ENCODE peak calls at places on chromosomes 1 and 21, in four cellular contexts. V is stimulated activated naive CD8-positive, alpha-beta T cell treated with anti-CD3 and anti-CD28 coated beads, Interleukin-15, amount 100 ng/mL, for 72 hours; E is mesendoderm; O is body of pancreas. X is an unnamed sample.

GRCh38 chr21:46028547-46029200 is 47.1 kb downstream of the COL6A1 start:
- DNase-seq in V (no peak), E (no peak), O (no peak), X (no peak)

GRCh38 chr21:20253261-20253660 is 744.9 kb upstream of the NCAM2 start:
- DNase-seq in V (no peak), E (peak; percentile 46), O (no peak), X (no peak)

GRCh38 chr1:85375422-85375934 is 89.5 kb downstream of the DDAH1 start:
- DNase-seq in V (no peak), E (no peak), O (no peak), X (no peak)

GRCh38 chr1:241518447-241519307 is 878 bp downstream of the FH start:
- DNase-seq in V (no peak), E (no peak), O (no peak), X (no peak)

GRCh38 chr1:112529301-112529700 is 20.5 kb downstream of the WNT2B start:
- DNase-seq in V (no peak), E (no peak), O (no peak), X (no peak)

GRCh38 chr21:16046625-16047340 is 317.0 kb downstream of the USP25 start:
- DNase-seq in V (no peak), E (no peak), O (no peak), X (no peak)

GRCh38 chr1:2523891-2524609 is 2.3 kb downstream of the PANK4 start:
- DNase-seq in V (peak; percentile 60), E (no peak), O (no peak), X (no peak)

GRCh38 chr1:204828352-204828850 is 42.3 kb upstream of the NFASC start:
- DNase-seq in V (peak; percentile 29), E (peak; percentile 94), O (peak; percentile 33), X (peak; percentile 84)

GRCh38 chr1:93180723-93181613 is at the start of gene CCDC18:
- DNase-seq in V (no peak), E (peak; percentile 82), O (no peak), X (no peak)

GRCh38 chr21:14591882-14592281 is 45.8 kb upstream of the SAMSN1 start:
- DNase-seq in V (peak; percentile 18), E (no peak), O (no peak), X (peak; percentile 16)

GRCh38 chr1:209707308-209707707 is 2.7 kb downstream of the HSD11B1 start:
- DNase-seq in V (no peak), E (no peak), O (no peak), X (no peak)

GRCh38 chr1:62462370-62462769 is 25.5 kb downstream of the USP1 start:
- DNase-seq in V (no peak), E (no peak), O (no peak), X (no peak)

GRCh38 chr1:25486602-25487001 is 55.9 kb downstream of the MACO1 start:
- DNase-seq in V (no peak), E (peak; percentile 56), O (no peak), X (no peak)

GRCh38 chr1:169113613-169114119 is 7.2 kb downstream of the ATP1B1 start:
- DNase-seq in V (no peak), E (peak; percentile 96), O (no peak), X (no peak)

GRCh38 chr1:162663589-162664030 is 31.3 kb downstream of the DDR2 start:
- DNase-seq in V (no peak), E (peak; percentile 65), O (no peak), X (peak; percentile 25)

GRCh38 chr1:18288609-18289219 is 181.1 kb downstream of the IGSF21 start:
- DNase-seq in V (no peak), E (peak; percentile 37), O (no peak), X (no peak)

GRCh38 chr21:36990508-36991205 is 15.8 kb upstream of the RIPPLY3 start:
- DNase-seq in V (no peak), E (peak; percentile 46), O (no peak), X (no peak)

GRCh38 chr21:38597436-38597835 is 99.2 kb upstream of the ERG start:
- DNase-seq in V (no peak), E (no peak), O (no peak), X (no peak)

GRCh38 chr1:183165456-183165855 is 20.6 kb upstream of the LAMC2 start:
- DNase-seq in V (no peak), E (peak; percentile 66), O (no peak), X (no peak)

GRCh38 chr1:116713474-116713873 is 40.8 kb upstream of the CD2 start:
- DNase-seq in V (no peak), E (no peak), O (no peak), X (no peak)

GRCh38 chr1:33383489-33383888 is 47.4 kb downstream of the PHC2 start:
- DNase-seq in V (no peak), E (no peak), O (no peak), X (no peak)

GRCh38 chr1:241637046-241637590 is 3.1 kb downstream of the CHML start:
- DNase-seq in V (no peak), E (peak; percentile 46), O (no peak), X (no peak)

GRCh38 chr1:154635162-154635561 is 27.2 kb upstream of the ADAR start:
- DNase-seq in V (no peak), E (no peak), O (no peak), X (no peak)

GRCh38 chr1:52733368-52733767 is 7.1 kb downstream of the ZYG11B start:
- DNase-seq in V (no peak), E (no peak), O (no peak), X (no peak)

GRCh38 chr1:3409737-3410434 is 44.6 kb upstream of the ARHGEF16 start:
- DNase-seq in V (no peak), E (peak; percentile 52), O (peak; percentile 47), X (peak; percentile 88)

GRCh38 chr1:171357179-171357578 is 43.2 kb downstream of the FMO4 start:
- DNase-seq in V (no peak), E (no peak), O (no peak), X (no peak)

GRCh38 chr1:104195395-104195794 is 445.7 kb downstream of the AMY1C start:
- DNase-seq in V (no peak), E (peak; percentile 39), O (no peak), X (no peak)

GRCh38 chr1:177472567-177472966 is 301.8 kb downstream of the BRINP2 start:
- DNase-seq in V (no peak), E (no peak), O (no peak), X (no peak)

GRCh38 chr1:195794225-195794624 is 814.0 kb downstream of the KCNT2 start:
- DNase-seq in V (no peak), E (peak; percentile 10), O (no peak), X (no peak)